ENCODE peak calls at places on chromosomes 1 and 21, in four cellular contexts. J is NCI-H2029 treated with DMSO at 0.1 percent for 48 hours; E is naive thymus-derived CD8-positive, alpha-beta T cell; O is stimulated activated CD4-positive, alpha-beta T cell treated with anti-CD3 and anti-CD28 coated beads, Interleukin-4, amount 100 ng/mL, for 4 hours. H is an unnamed sample.

GRCh38 chr1:228940931-228941330 is 205.7 kb downstream of the RHOU start:
- DNase-seq in J (no peak), E (no peak), O (no peak), H (no peak)

GRCh38 chr1:47578026-47578861 is 140.4 kb downstream of the FOXD2 start:
- DNase-seq in J (no peak), E (no peak), O (no peak), H (no peak)

GRCh38 chr1:167474191-167474641 is 44.1 kb downstream of the CD247 start:
- DNase-seq in J (no peak), E (no peak), O (peak), H (no peak)

GRCh38 chr1:229843627-229844238 is 217.7 kb downstream of the URB2 start:
- DNase-seq in J (peak), E (no peak), O (no peak), H (no peak)

GRCh38 chr1:161721738-161722343 is 497 bp downstream of the FCRLB start:
- DNase-seq in J (no peak), E (no peak), O (no peak), H (peak)

GRCh38 chr1:207077470-207078377 is 10.9 kb upstream of the C4BPB start:
- DNase-seq in J (peak), E (peak), O (peak), H (peak)

GRCh38 chr1:226736001-226736907 is 2.8 kb downstream of the ITPKB start:
- DNase-seq in J (no peak), E (no peak), O (no peak), H (no peak)

GRCh38 chr21:46005481-46005881 is 23.9 kb downstream of the COL6A1 start:
- DNase-seq in J (no peak), E (no peak), O (no peak), H (no peak)

GRCh38 chr1:184823080-184823479 is 68.4 kb upstream of the EDEM3 start:
- DNase-seq in J (peak), E (no peak), O (no peak), H (no peak)

GRCh38 chr21:44726803-44727202 is 15.4 kb upstream of the TSPEAR start:
- DNase-seq in J (no peak), E (no peak), O (no peak), H (no peak)